ENCODE peak calls at places on chromosome 7, in seven cellular contexts. O is stimulated activated CD8-positive, alpha-beta memory T cell treated with anti-CD3 and anti-CD28 coated beads, Interleukin-2, amount 100 ng/mL, for 48 hours; B is frontal cortex; G is HT-29; V is NCI-H1105 treated with DMSO at 0.1 percent for 48 hours; L is nucleus accumbens; H is hepatocyte. Q is an unnamed sample.

GRCh38 chr7:42746226-42746625 is 165.6 kb downstream of the C7orf25 start:
- DNase-seq in O (no peak), G (no peak), L (no peak), H (no peak), B (no peak), V (no peak), Q (no peak)

GRCh38 chr7:117588352-117588794 is 108.5 kb downstream of the CFTR start:
- DNase-seq in L (no peak), O (no peak), V (peak), G (peak), B (no peak), H (peak), Q (no peak)

GRCh38 chr7:37151741-37152413 is 296.8 kb downstream of the ELMO1 start:
- DNase-seq in G (no peak), H (no peak), O (no peak), L (no peak), B (no peak), V (no peak), Q (no peak)

GRCh38 chr7:16728811-16729210 is 24.7 kb upstream of the TSPAN13 start:
- DNase-seq in O (no peak), V (no peak), L (no peak), H (no peak), G (no peak), B (no peak), Q (no peak)

GRCh38 chr7:22860784-22861482 is 38.3 kb upstream of the TOMM7 start:
- DNase-seq in G (peak), L (no peak), B (no peak), O (no peak), V (no peak), H (no peak), Q (no peak)

GRCh38 chr7:25186436-25186835 is 41.9 kb downstream of the NPVF start:
- DNase-seq in L (no peak), O (no peak), B (no peak), G (no peak), H (no peak), V (no peak), Q (no peak)

GRCh38 chr7:25622716-25623115 is 394.4 kb upstream of the NPVF start:
- DNase-seq in G (no peak), H (no peak), V (no peak), L (no peak), B (no peak), O (no peak), Q (no peak)

GRCh38 chr7:151137841-151138540 is 29.5 kb downstream of the GBX1 start:
- DNase-seq in L (no peak), G (no peak), B (peak), O (no peak), V (no peak), H (no peak), Q (no peak)

GRCh38 chr7:130151591-130152269 is 53.5 kb downstream of the TMEM209 start:
- DNase-seq in H (no peak), G (no peak), B (no peak), O (no peak), V (no peak), L (no peak), Q (no peak)

Q was measured in MG63.